ENCODE peak calls at places on chromosomes 11 and 22, in eight cellular contexts. W is mammary epithelial cell; Q is MG63; E is CD4-positive, alpha-beta T cell; X is stomach; S is thyroid gland; A is sigmoid colon; Z is IMR-90. L is an unnamed sample. For H3K27me3, the result is how much of the 10 kb centered on the place peaks cover.

GRCh38 chr22:37970864-37971263 is 13.5 kb downstream of the SOX10 start:
- DNase-seq in Z (no peak), A (no peak), E (no peak), S (no peak), Q (no peak), X (no peak), W (no peak), L (no peak)

GRCh38 chr22:18057568-18058209 is 20.1 kb upstream of the PEX26 start:
- DNase-seq in Q (peak), A (peak), E (no peak), Z (peak), S (peak), W (peak), X (peak), L (no peak)

GRCh38 chr22:25368271-25368670 is 148.8 kb downstream of the CRYBB2 start:
- DNase-seq in Z (peak), A (no peak), Q (peak), X (peak), S (no peak), E (no peak), W (no peak), L (no peak)

GRCh38 chr11:17601206-17602075 is 54.4 kb downstream of the OTOG start:
- DNase-seq in Q (no peak), Z (no peak), A (peak), X (peak), S (no peak), E (no peak), W (no peak), L (no peak)

GRCh38 chr11:76083563-76084451 is 122.5 kb downstream of the WNT11 start:
- DNase-seq in X (no peak), Z (no peak), Q (no peak), W (no peak), S (no peak), A (no peak), E (no peak), L (no peak)

GRCh38 chr11:112219476-112220232 is 6.6 kb upstream of the PTS start:
- DNase-seq in Z (peak), W (peak), E (no peak), Q (no peak), A (peak), S (peak), X (no peak), L (peak)

GRCh38 chr11:100882957-100883356 is 195.9 kb downstream of the ARHGAP42 start:
- DNase-seq in A (no peak), S (no peak), W (no peak), Z (no peak), X (no peak), Q (no peak), E (no peak), L (no peak)

GRCh38 chr22:29306175-29306829 is at the start of gene GAS2L1:
- DNase-seq in X (peak), Q (peak), A (peak), W (peak), Z (peak), S (peak), E (peak), L (peak)

GRCh38 chr11:100849009-100849913 is 162.2 kb downstream of the ARHGAP42 start:
- DNase-seq in Z (peak), Q (no peak), S (no peak), W (no peak), A (no peak), X (no peak), E (no peak), L (no peak)

GRCh38 chr11:23540101-23540561 is 679.9 kb upstream of the CCDC179 start:
- DNase-seq in A (peak), X (no peak), Z (peak), E (no peak), S (no peak), Q (peak), W (peak), L (no peak)

GRCh38 chr11:114215871-114216803 is 80.1 kb upstream of the NNMT start:
- DNase-seq in E (no peak), S (no peak), Q (no peak), W (no peak), A (no peak), X (no peak), Z (no peak), L (no peak)

DNA sequence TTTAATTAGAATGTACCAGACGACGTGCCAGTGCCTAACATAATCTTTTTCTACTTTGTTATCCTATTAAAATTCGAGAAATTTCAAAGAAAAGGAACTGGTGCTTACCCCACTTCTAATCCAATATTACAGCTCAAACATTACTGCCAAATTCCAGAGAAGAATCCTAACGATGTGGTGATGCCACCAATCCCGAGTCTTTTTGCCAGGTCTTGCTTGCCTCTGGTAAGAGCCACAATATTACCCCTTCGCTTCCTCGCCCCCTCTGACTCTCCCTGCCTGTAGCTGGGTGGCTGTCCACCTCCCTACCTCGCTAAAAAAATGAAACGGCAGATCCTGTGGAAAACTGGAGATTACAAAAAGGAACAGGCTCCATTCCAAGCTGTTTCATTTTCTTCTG is 49.4 kb upstream of the TBCEL start:
- DNase-seq in Z (no peak), A (no peak), E (no peak), S (no peak), W (no peak), Q (no peak), X (no peak), L (no peak)
- H3K27me3 ChIP-seq in Z (under half), A (under half), E (under half), S (under half), W (under half), Q (under half), X (under half), L (under half)

GRCh38 chr11:44761546-44761961 is 34.8 kb downstream of the TSPAN18 start:
- DNase-seq in Z (no peak), A (peak), E (no peak), W (no peak), Q (no peak), S (no peak), X (no peak), L (no peak)
- H3K27me3 ChIP-seq in Z (under half), A (under half), E (under half), W (under half), Q (under half), S (under half), X (under half), L (under half)

DNA sequence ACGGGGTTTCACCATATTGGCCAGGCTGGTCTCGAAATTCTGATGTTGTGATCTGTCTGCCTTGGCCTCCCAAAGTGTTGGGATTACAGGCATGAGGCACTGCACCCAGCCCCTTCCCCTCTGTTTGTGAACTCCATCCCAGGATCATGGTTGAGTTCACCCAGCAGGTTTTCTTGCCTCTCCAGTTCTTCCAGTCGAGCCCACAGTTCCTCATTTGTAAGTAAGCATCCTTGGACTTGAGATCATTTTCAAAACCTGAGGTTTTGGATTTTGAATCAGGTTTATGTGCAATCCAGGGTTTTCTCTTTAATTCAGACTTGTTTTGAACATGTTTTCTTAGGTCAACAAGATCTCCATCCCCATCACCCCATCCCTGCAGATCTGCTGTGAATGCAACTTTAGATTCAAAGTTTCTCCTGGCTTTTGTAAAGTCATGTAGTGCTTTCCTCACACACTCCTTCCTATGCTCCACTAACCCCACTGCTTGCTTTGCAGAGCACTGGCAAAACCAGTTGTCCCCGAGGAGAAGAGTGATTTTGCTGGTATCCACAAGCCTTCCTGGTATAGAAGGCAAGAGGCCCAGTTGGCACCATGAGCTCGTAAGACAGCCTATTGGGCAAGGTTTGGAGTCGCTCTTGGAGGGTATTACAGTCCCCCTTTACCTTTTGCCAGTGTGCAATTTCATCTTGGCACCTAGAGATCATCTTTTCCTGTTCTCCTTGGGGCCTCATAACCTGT is 14.7 kb upstream of the VPREB1 start:
- DNase-seq in Z (no peak), S (peak), W (no peak), Q (no peak), A (no peak), X (no peak), E (no peak), L (no peak)
- H3K27me3 ChIP-seq in Z (under half), S (under half), W (under half), Q (under half), A (under half), X (under half), E (under half), L (under half)

DNA sequence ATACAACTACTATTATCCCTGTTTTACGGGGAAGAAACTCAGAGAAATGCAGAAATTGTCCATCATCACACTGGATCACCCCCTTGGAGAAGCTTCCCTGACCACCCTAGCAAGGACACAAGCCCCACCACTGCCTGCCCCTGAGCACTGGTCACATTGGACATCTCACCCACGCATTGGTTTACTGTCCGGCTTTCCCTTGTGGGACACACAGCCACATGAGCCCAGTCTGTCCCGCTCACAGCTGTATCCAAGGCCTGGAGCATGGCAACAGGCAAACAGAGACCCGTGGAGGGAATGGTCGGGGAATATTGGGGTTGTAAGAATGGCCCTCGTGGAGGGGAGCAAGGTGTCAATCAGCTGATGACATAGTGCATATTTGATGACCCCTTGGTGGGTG is 42.7 kb upstream of the FGF3 start:
- DNase-seq in W (no peak), S (no peak), E (no peak), X (no peak), Q (no peak), A (no peak), Z (no peak), L (no peak)
- H3K27me3 ChIP-seq in W (under half), S (under half), E (under half), X (under half), Q (under half), A (half or more), Z (half or more), L (under half)

L was measured in CD4-positive, alpha-beta memory T cell.